ENCODE peak calls at places on chromosome 1, in five cellular contexts. S is DMS 273 treated with DMSO at 0.1 percent for 48 hours; G is activated naive CD8-positive, alpha-beta T cell treated with anti-CD3 and anti-CD28 coated beads, Interleukin-2, amount 50 U/mL, for 24 hours; W is fibroblast of gingiva; B is adrenal gland. E is an unnamed sample.

GRCh38 chr1:53893999-53894636 is at the start of gene DIO1:
- DNase-seq in S (no peak), G (peak), W (no peak), B (peak), E (no peak)

GRCh38 chr1:226597616-226598454 is 49.3 kb downstream of the STUM start:
- DNase-seq in S (no peak), G (no peak), W (no peak), B (no peak), E (no peak)

GRCh38 chr1:164948101-164948500 is 389.1 kb downstream of the PBX1 start:
- DNase-seq in S (no peak), G (no peak), W (no peak), B (no peak), E (no peak)

GRCh38 chr1:103211073-103211472 is 102.8 kb upstream of the COL11A1 start:
- DNase-seq in S (no peak), G (no peak), W (no peak), B (no peak), E (no peak)

GRCh38 chr1:111592389-111593361 is 26.9 kb upstream of the RAP1A start:
- DNase-seq in S (peak), G (peak), W (peak), B (peak), E (no peak)

GRCh38 chr1:161226759-161227158 is 899 bp downstream of the TOMM40L start:
- DNase-seq in S (no peak), G (no peak), W (no peak), B (no peak), E (peak)

GRCh38 chr1:199948587-199949280 is 78.8 kb upstream of the NR5A2 start:
- DNase-seq in S (no peak), G (no peak), W (no peak), B (no peak), E (no peak)

GRCh38 chr1:205519541-205520131 is 15.2 kb downstream of the CDK18 start:
- DNase-seq in S (no peak), G (no peak), W (no peak), B (peak), E (no peak)

GRCh38 chr1:5586629-5587028 is 405.6 kb downstream of the NPHP4 start:
- DNase-seq in S (no peak), G (no peak), W (no peak), B (peak), E (no peak)

GRCh38 chr1:225156254-225156653 is 226.8 kb downstream of the DNAH14 start:
- DNase-seq in S (no peak), G (no peak), W (no peak), B (no peak), E (no peak)

GRCh38 chr1:178238722-178239510 is 145.0 kb downstream of the RASAL2 start:
- DNase-seq in S (no peak), G (no peak), W (peak), B (no peak), E (no peak)

GRCh38 chr1:65082346-65083040 is 65.5 kb upstream of the AK4 start:
- DNase-seq in S (no peak), G (no peak), W (peak), B (no peak), E (no peak)

GRCh38 chr1:20475002-20475401 is 11.0 kb downstream of the CAMK2N1 start:
- DNase-seq in S (no peak), G (no peak), W (no peak), B (no peak), E (no peak)

GRCh38 chr1:151618470-151618869 is 6.6 kb downstream of the SNX27 start:
- DNase-seq in S (no peak), G (no peak), W (no peak), B (no peak), E (no peak)

GRCh38 chr1:155193275-155193990 is 14.3 kb downstream of the THBS3 start:
- DNase-seq in S (peak), G (peak), W (peak), B (peak), E (peak)

GRCh38 chr1:183881387-183882084 is 76.6 kb downstream of the RGL1 start:
- DNase-seq in S (no peak), G (no peak), W (peak), B (peak), E (peak)

GRCh38 chr1:206826409-206826808 is 39.0 kb upstream of the IL20 start:
- DNase-seq in S (no peak), G (no peak), W (no peak), B (no peak), E (no peak)

E was measured in NCI-H446.